ENCODE peak calls at places on chromosomes 7 and 10, in eight cellular contexts. One of them, this sample, is unnamed.

GRCh38 chr7:66741706-66742053 is 1.1 kb downstream of the RABGEF1 start:
- DNase-seq in ELR: peak; percentile 66
- DNase-seq in stimulated activated CD8-positive, alpha-beta memory T cell treated with anti-CD3 and anti-CD28 coated beads, Interleukin-2, amount 100 ng/mL, for 1 hour: no peak
- DNase-seq in CD4-positive, CD25-positive, alpha-beta regulatory T cell: no peak
- DNase-seq in kidney tubule cell: peak; percentile 35
- DNase-seq in activated CD8-positive, alpha-beta memory T cell treated with anti-CD3 and anti-CD28 coated beads for 1 hour: no peak
- DNase-seq in G401: peak; percentile 10
- DNase-seq in nucleus accumbens: no peak
- DNase-seq in this sample: no peak

GRCh38 chr7:117190746-117191435 is 132.0 kb downstream of the WNT2 start:
- DNase-seq in stimulated activated CD8-positive, alpha-beta memory T cell treated with anti-CD3 and anti-CD28 coated beads, Interleukin-2, amount 100 ng/mL, for 1 hour: no peak
- DNase-seq in nucleus accumbens: no peak
- DNase-seq in activated CD8-positive, alpha-beta memory T cell treated with anti-CD3 and anti-CD28 coated beads for 1 hour: no peak
- DNase-seq in ELR: no peak
- DNase-seq in CD4-positive, CD25-positive, alpha-beta regulatory T cell: no peak
- DNase-seq in kidney tubule cell: no peak
- DNase-seq in G401: no peak
- DNase-seq in this sample: no peak

GRCh38 chr10:127386606-127387327 is 162.3 kb upstream of the NPS start:
- DNase-seq in G401: no peak
- DNase-seq in nucleus accumbens: no peak
- DNase-seq in CD4-positive, CD25-positive, alpha-beta regulatory T cell: no peak
- DNase-seq in activated CD8-positive, alpha-beta memory T cell treated with anti-CD3 and anti-CD28 coated beads for 1 hour: no peak
- DNase-seq in stimulated activated CD8-positive, alpha-beta memory T cell treated with anti-CD3 and anti-CD28 coated beads, Interleukin-2, amount 100 ng/mL, for 1 hour: no peak
- DNase-seq in ELR: no peak
- DNase-seq in kidney tubule cell: no peak
- DNase-seq in this sample: no peak

GRCh38 chr7:66697451-66698438 is 42.8 kb upstream of the RABGEF1 start:
- DNase-seq in ELR: peak; percentile 50
- DNase-seq in G401: peak; percentile 28
- DNase-seq in nucleus accumbens: peak; percentile 50
- DNase-seq in kidney tubule cell: peak; percentile 47
- DNase-seq in CD4-positive, CD25-positive, alpha-beta regulatory T cell: no peak
- DNase-seq in stimulated activated CD8-positive, alpha-beta memory T cell treated with anti-CD3 and anti-CD28 coated beads, Interleukin-2, amount 100 ng/mL, for 1 hour: no peak
- DNase-seq in activated CD8-positive, alpha-beta memory T cell treated with anti-CD3 and anti-CD28 coated beads for 1 hour: no peak
- DNase-seq in this sample: peak; percentile 83

GRCh38 chr10:103080891-103081581 is 112.0 kb downstream of the NT5C2 start:
- DNase-seq in ELR: no peak
- DNase-seq in nucleus accumbens: no peak
- DNase-seq in G401: no peak
- DNase-seq in stimulated activated CD8-positive, alpha-beta memory T cell treated with anti-CD3 and anti-CD28 coated beads, Interleukin-2, amount 100 ng/mL, for 1 hour: no peak
- DNase-seq in activated CD8-positive, alpha-beta memory T cell treated with anti-CD3 and anti-CD28 coated beads for 1 hour: no peak
- DNase-seq in CD4-positive, CD25-positive, alpha-beta regulatory T cell: no peak
- DNase-seq in kidney tubule cell: peak; percentile 55
- DNase-seq in this sample: peak; percentile 16

GRCh38 chr10:92689663-92690210 is at the start of gene HHEX:
- DNase-seq in G401: no peak
- DNase-seq in stimulated activated CD8-positive, alpha-beta memory T cell treated with anti-CD3 and anti-CD28 coated beads, Interleukin-2, amount 100 ng/mL, for 1 hour: peak; percentile 18
- DNase-seq in activated CD8-positive, alpha-beta memory T cell treated with anti-CD3 and anti-CD28 coated beads for 1 hour: peak; percentile 14
- DNase-seq in CD4-positive, CD25-positive, alpha-beta regulatory T cell: no peak
- DNase-seq in nucleus accumbens: no peak
- DNase-seq in ELR: peak; percentile 82
- DNase-seq in kidney tubule cell: peak; percentile 51
- DNase-seq in this sample: peak; percentile 69

GRCh38 chr10:59372543-59372942 is 10.2 kb upstream of the FAM13C start:
- DNase-seq in CD4-positive, CD25-positive, alpha-beta regulatory T cell: no peak
- DNase-seq in activated CD8-positive, alpha-beta memory T cell treated with anti-CD3 and anti-CD28 coated beads for 1 hour: no peak
- DNase-seq in nucleus accumbens: no peak
- DNase-seq in kidney tubule cell: no peak
- DNase-seq in stimulated activated CD8-positive, alpha-beta memory T cell treated with anti-CD3 and anti-CD28 coated beads, Interleukin-2, amount 100 ng/mL, for 1 hour: no peak
- DNase-seq in G401: no peak
- DNase-seq in ELR: no peak
- DNase-seq in this sample: peak; percentile 46

GRCh38 chr7:1640376-1641172 is 29.5 kb upstream of the ELFN1 start:
- DNase-seq in kidney tubule cell: no peak
- DNase-seq in ELR: no peak
- DNase-seq in CD4-positive, CD25-positive, alpha-beta regulatory T cell: no peak
- DNase-seq in activated CD8-positive, alpha-beta memory T cell treated with anti-CD3 and anti-CD28 coated beads for 1 hour: no peak
- DNase-seq in G401: no peak
- DNase-seq in nucleus accumbens: no peak
- DNase-seq in stimulated activated CD8-positive, alpha-beta memory T cell treated with anti-CD3 and anti-CD28 coated beads, Interleukin-2, amount 100 ng/mL, for 1 hour: no peak
- DNase-seq in this sample: no peak

GRCh38 chr7:157205438-157205837 is 66.7 kb downstream of the UBE3C start:
- DNase-seq in kidney tubule cell: no peak
- DNase-seq in activated CD8-positive, alpha-beta memory T cell treated with anti-CD3 and anti-CD28 coated beads for 1 hour: no peak
- DNase-seq in CD4-positive, CD25-positive, alpha-beta regulatory T cell: no peak
- DNase-seq in ELR: no peak
- DNase-seq in stimulated activated CD8-positive, alpha-beta memory T cell treated with anti-CD3 and anti-CD28 coated beads, Interleukin-2, amount 100 ng/mL, for 1 hour: no peak
- DNase-seq in G401: no peak
- DNase-seq in nucleus accumbens: no peak
- DNase-seq in this sample: no peak

GRCh38 chr10:20958225-20958624 is 61.1 kb upstream of the NEBL start:
- DNase-seq in ELR: no peak
- DNase-seq in CD4-positive, CD25-positive, alpha-beta regulatory T cell: no peak
- DNase-seq in G401: peak; percentile 36
- DNase-seq in stimulated activated CD8-positive, alpha-beta memory T cell treated with anti-CD3 and anti-CD28 coated beads, Interleukin-2, amount 100 ng/mL, for 1 hour: no peak
- DNase-seq in nucleus accumbens: no peak
- DNase-seq in kidney tubule cell: no peak
- DNase-seq in activated CD8-positive, alpha-beta memory T cell treated with anti-CD3 and anti-CD28 coated beads for 1 hour: no peak
- DNase-seq in this sample: no peak

GRCh38 chr7:47046949-47047348 is 535.0 kb downstream of the TNS3 start:
- DNase-seq in activated CD8-positive, alpha-beta memory T cell treated with anti-CD3 and anti-CD28 coated beads for 1 hour: no peak
- DNase-seq in G401: peak; percentile 10
- DNase-seq in nucleus accumbens: no peak
- DNase-seq in CD4-positive, CD25-positive, alpha-beta regulatory T cell: no peak
- DNase-seq in ELR: no peak
- DNase-seq in stimulated activated CD8-positive, alpha-beta memory T cell treated with anti-CD3 and anti-CD28 coated beads, Interleukin-2, amount 100 ng/mL, for 1 hour: no peak
- DNase-seq in kidney tubule cell: peak; percentile 36
- DNase-seq in this sample: no peak

GRCh38 chr7:145957160-145957890 is 159.3 kb upstream of the CNTNAP2 start:
- DNase-seq in nucleus accumbens: no peak
- DNase-seq in G401: no peak
- DNase-seq in stimulated activated CD8-positive, alpha-beta memory T cell treated with anti-CD3 and anti-CD28 coated beads, Interleukin-2, amount 100 ng/mL, for 1 hour: no peak
- DNase-seq in CD4-positive, CD25-positive, alpha-beta regulatory T cell: no peak
- DNase-seq in kidney tubule cell: no peak
- DNase-seq in activated CD8-positive, alpha-beta memory T cell treated with anti-CD3 and anti-CD28 coated beads for 1 hour: no peak
- DNase-seq in ELR: no peak
- DNase-seq in this sample: no peak

GRCh38 chr7:107972075-107972482 is 30.9 kb downstream of the LAMB1 start:
- DNase-seq in kidney tubule cell: no peak
- DNase-seq in CD4-positive, CD25-positive, alpha-beta regulatory T cell: no peak
- DNase-seq in G401: no peak
- DNase-seq in activated CD8-positive, alpha-beta memory T cell treated with anti-CD3 and anti-CD28 coated beads for 1 hour: no peak
- DNase-seq in nucleus accumbens: no peak
- DNase-seq in stimulated activated CD8-positive, alpha-beta memory T cell treated with anti-CD3 and anti-CD28 coated beads, Interleukin-2, amount 100 ng/mL, for 1 hour: no peak
- DNase-seq in ELR: no peak
- DNase-seq in this sample: peak; percentile 77

GRCh38 chr10:114996542-114996941 is 58.5 kb downstream of the TRUB1 start:
- DNase-seq in G401: no peak
- DNase-seq in stimulated activated CD8-positive, alpha-beta memory T cell treated with anti-CD3 and anti-CD28 coated beads, Interleukin-2, amount 100 ng/mL, for 1 hour: no peak
- DNase-seq in nucleus accumbens: no peak
- DNase-seq in activated CD8-positive, alpha-beta memory T cell treated with anti-CD3 and anti-CD28 coated beads for 1 hour: no peak
- DNase-seq in kidney tubule cell: no peak
- DNase-seq in CD4-positive, CD25-positive, alpha-beta regulatory T cell: no peak
- DNase-seq in ELR: peak; percentile 67
- DNase-seq in this sample: no peak

GRCh38 chr7:114007391-114007790 is 88.6 kb upstream of the PPP1R3A start:
- DNase-seq in stimulated activated CD8-positive, alpha-beta memory T cell treated with anti-CD3 and anti-CD28 coated beads, Interleukin-2, amount 100 ng/mL, for 1 hour: no peak
- DNase-seq in nucleus accumbens: no peak
- DNase-seq in CD4-positive, CD25-positive, alpha-beta regulatory T cell: no peak
- DNase-seq in activated CD8-positive, alpha-beta memory T cell treated with anti-CD3 and anti-CD28 coated beads for 1 hour: no peak
- DNase-seq in ELR: no peak
- DNase-seq in G401: no peak
- DNase-seq in kidney tubule cell: no peak
- DNase-seq in this sample: no peak

GRCh38 chr7:99224263-99224947 is 16.5 kb upstream of the KPNA7 start:
- DNase-seq in activated CD8-positive, alpha-beta memory T cell treated with anti-CD3 and anti-CD28 coated beads for 1 hour: no peak
- DNase-seq in nucleus accumbens: no peak
- DNase-seq in ELR: peak; percentile 63
- DNase-seq in CD4-positive, CD25-positive, alpha-beta regulatory T cell: no peak
- DNase-seq in G401: no peak
- DNase-seq in stimulated activated CD8-positive, alpha-beta memory T cell treated with anti-CD3 and anti-CD28 coated beads, Interleukin-2, amount 100 ng/mL, for 1 hour: no peak
- DNase-seq in kidney tubule cell: peak; percentile 90
- DNase-seq in this sample: no peak

GRCh38 chr10:11876805-11877395 is 53.7 kb downstream of the PROSER2 start:
- DNase-seq in G401: peak; percentile 39
- DNase-seq in activated CD8-positive, alpha-beta memory T cell treated with anti-CD3 and anti-CD28 coated beads for 1 hour: no peak
- DNase-seq in nucleus accumbens: no peak
- DNase-seq in CD4-positive, CD25-positive, alpha-beta regulatory T cell: no peak
- DNase-seq in kidney tubule cell: no peak
- DNase-seq in ELR: no peak
- DNase-seq in stimulated activated CD8-positive, alpha-beta memory T cell treated with anti-CD3 and anti-CD28 coated beads, Interleukin-2, amount 100 ng/mL, for 1 hour: no peak
- DNase-seq in this sample: no peak

GRCh38 chr10:124063736-124064135 is 29.7 kb downstream of the CHST15 start:
- DNase-seq in G401: no peak
- DNase-seq in CD4-positive, CD25-positive, alpha-beta regulatory T cell: no peak
- DNase-seq in stimulated activated CD8-positive, alpha-beta memory T cell treated with anti-CD3 and anti-CD28 coated beads, Interleukin-2, amount 100 ng/mL, for 1 hour: no peak
- DNase-seq in kidney tubule cell: peak; percentile 57
- DNase-seq in ELR: peak; percentile 45
- DNase-seq in nucleus accumbens: no peak
- DNase-seq in activated CD8-positive, alpha-beta memory T cell treated with anti-CD3 and anti-CD28 coated beads for 1 hour: no peak
- DNase-seq in this sample: no peak

GRCh38 chr10:17833656-17834055 is 24.5 kb downstream of the MRC1 start:
- DNase-seq in ELR: no peak
- DNase-seq in G401: no peak
- DNase-seq in nucleus accumbens: no peak
- DNase-seq in activated CD8-positive, alpha-beta memory T cell treated with anti-CD3 and anti-CD28 coated beads for 1 hour: no peak
- DNase-seq in CD4-positive, CD25-positive, alpha-beta regulatory T cell: no peak
- DNase-seq in stimulated activated CD8-positive, alpha-beta memory T cell treated with anti-CD3 and anti-CD28 coated beads, Interleukin-2, amount 100 ng/mL, for 1 hour: no peak
- DNase-seq in kidney tubule cell: no peak
- DNase-seq in this sample: no peak

GRCh38 chr7:41706228-41706930 is 3.5 kb upstream of the INHBA start:
- DNase-seq in CD4-positive, CD25-positive, alpha-beta regulatory T cell: no peak
- DNase-seq in kidney tubule cell: no peak
- DNase-seq in nucleus accumbens: no peak
- DNase-seq in G401: no peak
- DNase-seq in activated CD8-positive, alpha-beta memory T cell treated with anti-CD3 and anti-CD28 coated beads for 1 hour: no peak
- DNase-seq in stimulated activated CD8-positive, alpha-beta memory T cell treated with anti-CD3 and anti-CD28 coated beads, Interleukin-2, amount 100 ng/mL, for 1 hour: no peak
- DNase-seq in ELR: no peak
- DNase-seq in this sample: no peak

GRCh38 chr10:101027281-101027680 is 3.6 kb downstream of the PDZD7 start:
- DNase-seq in stimulated activated CD8-positive, alpha-beta memory T cell treated with anti-CD3 and anti-CD28 coated beads, Interleukin-2, amount 100 ng/mL, for 1 hour: no peak
- DNase-seq in CD4-positive, CD25-positive, alpha-beta regulatory T cell: no peak
- DNase-seq in ELR: no peak
- DNase-seq in G401: no peak
- DNase-seq in activated CD8-positive, alpha-beta memory T cell treated with anti-CD3 and anti-CD28 coated beads for 1 hour: no peak
- DNase-seq in nucleus accumbens: no peak
- DNase-seq in kidney tubule cell: no peak
- DNase-seq in this sample: no peak

GRCh38 chr10:14478639-14479038 is 147.9 kb upstream of the FRMD4A start:
- DNase-seq in ELR: peak; percentile 80
- DNase-seq in stimulated activated CD8-positive, alpha-beta memory T cell treated with anti-CD3 and anti-CD28 coated beads, Interleukin-2, amount 100 ng/mL, for 1 hour: no peak
- DNase-seq in nucleus accumbens: peak; percentile 64
- DNase-seq in kidney tubule cell: peak; percentile 82
- DNase-seq in G401: peak; percentile 88
- DNase-seq in CD4-positive, CD25-positive, alpha-beta regulatory T cell: no peak
- DNase-seq in activated CD8-positive, alpha-beta memory T cell treated with anti-CD3 and anti-CD28 coated beads for 1 hour: no peak
- DNase-seq in this sample: peak; percentile 82

GRCh38 chr10:102347236-102347828 is 48.2 kb upstream of the NFKB2 start:
- DNase-seq in ELR: peak; percentile 61
- DNase-seq in nucleus accumbens: peak; percentile 5
- DNase-seq in stimulated activated CD8-positive, alpha-beta memory T cell treated with anti-CD3 and anti-CD28 coated beads, Interleukin-2, amount 100 ng/mL, for 1 hour: no peak
- DNase-seq in kidney tubule cell: peak; percentile 86
- DNase-seq in activated CD8-positive, alpha-beta memory T cell treated with anti-CD3 and anti-CD28 coated beads for 1 hour: no peak
- DNase-seq in CD4-positive, CD25-positive, alpha-beta regulatory T cell: no peak
- DNase-seq in G401: peak; percentile 66
- DNase-seq in this sample: peak; percentile 53

GRCh38 chr7:152902870-152903860 is 143.6 kb downstream of the ACTR3B start:
- DNase-seq in G401: no peak
- DNase-seq in stimulated activated CD8-positive, alpha-beta memory T cell treated with anti-CD3 and anti-CD28 coated beads, Interleukin-2, amount 100 ng/mL, for 1 hour: no peak
- DNase-seq in CD4-positive, CD25-positive, alpha-beta regulatory T cell: no peak
- DNase-seq in ELR: no peak
- DNase-seq in activated CD8-positive, alpha-beta memory T cell treated with anti-CD3 and anti-CD28 coated beads for 1 hour: no peak
- DNase-seq in kidney tubule cell: no peak
- DNase-seq in nucleus accumbens: no peak
- DNase-seq in this sample: no peak

GRCh38 chr7:25858562-25859411 is 293.2 kb upstream of the NFE2L3 start:
- DNase-seq in activated CD8-positive, alpha-beta memory T cell treated with anti-CD3 and anti-CD28 coated beads for 1 hour: no peak
- DNase-seq in CD4-positive, CD25-positive, alpha-beta regulatory T cell: peak; percentile 8
- DNase-seq in kidney tubule cell: no peak
- DNase-seq in nucleus accumbens: no peak
- DNase-seq in stimulated activated CD8-positive, alpha-beta memory T cell treated with anti-CD3 and anti-CD28 coated beads, Interleukin-2, amount 100 ng/mL, for 1 hour: no peak
- DNase-seq in ELR: no peak
- DNase-seq in G401: no peak
- DNase-seq in this sample: no peak

GRCh38 chr10:12685261-12685861 is 316.2 kb downstream of the CCDC3 start:
- DNase-seq in CD4-positive, CD25-positive, alpha-beta regulatory T cell: no peak
- DNase-seq in kidney tubule cell: no peak
- DNase-seq in nucleus accumbens: no peak
- DNase-seq in G401: no peak
- DNase-seq in stimulated activated CD8-positive, alpha-beta memory T cell treated with anti-CD3 and anti-CD28 coated beads, Interleukin-2, amount 100 ng/mL, for 1 hour: no peak
- DNase-seq in ELR: no peak
- DNase-seq in activated CD8-positive, alpha-beta memory T cell treated with anti-CD3 and anti-CD28 coated beads for 1 hour: no peak
- DNase-seq in this sample: peak; percentile 15

GRCh38 chr7:77442631-77443420 is 26.7 kb upstream of the GSAP start:
- DNase-seq in activated CD8-positive, alpha-beta memory T cell treated with anti-CD3 and anti-CD28 coated beads for 1 hour: no peak
- DNase-seq in stimulated activated CD8-positive, alpha-beta memory T cell treated with anti-CD3 and anti-CD28 coated beads, Interleukin-2, amount 100 ng/mL, for 1 hour: no peak
- DNase-seq in nucleus accumbens: no peak
- DNase-seq in kidney tubule cell: peak; percentile 69
- DNase-seq in ELR: peak; percentile 88
- DNase-seq in G401: no peak
- DNase-seq in CD4-positive, CD25-positive, alpha-beta regulatory T cell: no peak
- DNase-seq in this sample: peak; percentile 36

GRCh38 chr10:131775444-131775832 is 125.4 kb upstream of the PPP2R2D start:
- DNase-seq in kidney tubule cell: no peak
- DNase-seq in ELR: no peak
- DNase-seq in G401: no peak
- DNase-seq in stimulated activated CD8-positive, alpha-beta memory T cell treated with anti-CD3 and anti-CD28 coated beads, Interleukin-2, amount 100 ng/mL, for 1 hour: no peak
- DNase-seq in nucleus accumbens: no peak
- DNase-seq in activated CD8-positive, alpha-beta memory T cell treated with anti-CD3 and anti-CD28 coated beads for 1 hour: no peak
- DNase-seq in CD4-positive, CD25-positive, alpha-beta regulatory T cell: no peak
- DNase-seq in this sample: no peak

GRCh38 chr10:17744395-17744841 is 7.6 kb upstream of the TMEM236 start:
- DNase-seq in CD4-positive, CD25-positive, alpha-beta regulatory T cell: no peak
- DNase-seq in G401: peak; percentile 78
- DNase-seq in stimulated activated CD8-positive, alpha-beta memory T cell treated with anti-CD3 and anti-CD28 coated beads, Interleukin-2, amount 100 ng/mL, for 1 hour: no peak
- DNase-seq in ELR: no peak
- DNase-seq in nucleus accumbens: no peak
- DNase-seq in activated CD8-positive, alpha-beta memory T cell treated with anti-CD3 and anti-CD28 coated beads for 1 hour: no peak
- DNase-seq in kidney tubule cell: no peak
- DNase-seq in this sample: no peak

This sample was measured in GM03348.